ENCODE peak calls at places on chromosomes 3 and 15, in six cellular contexts. One of them, this sample, is unnamed.

GRCh38 chr3:49387721-49388120 is 24.1 kb downstream of the RHOA start:
- DNase-seq in heart left ventricle: no peak
- DNase-seq in gastrocnemius medialis: no peak
- DNase-seq in HL-60: no peak
- DNase-seq in neural crest cell: no peak
- DNase-seq in WERI-Rb-1: no peak
- DNase-seq in this sample: no peak

GRCh38 chr15:99495430-99496301 is 70.1 kb upstream of the MEF2A start:
- DNase-seq in neural crest cell: no peak
- DNase-seq in HL-60: no peak
- DNase-seq in WERI-Rb-1: no peak
- DNase-seq in gastrocnemius medialis: no peak
- DNase-seq in heart left ventricle: no peak
- DNase-seq in this sample: peak; percentile 31

GRCh38 chr3:72234394-72234793 is 449.4 kb upstream of the PROK2 start:
- DNase-seq in gastrocnemius medialis: peak; percentile 79
- DNase-seq in HL-60: no peak
- DNase-seq in heart left ventricle: no peak
- DNase-seq in WERI-Rb-1: no peak
- DNase-seq in neural crest cell: no peak
- DNase-seq in this sample: no peak

GRCh38 chr3:113606539-113607218 is 74.3 kb downstream of the SIDT1 start:
- DNase-seq in neural crest cell: no peak
- DNase-seq in gastrocnemius medialis: no peak
- DNase-seq in HL-60: peak; percentile 76
- DNase-seq in heart left ventricle: no peak
- DNase-seq in WERI-Rb-1: no peak
- DNase-seq in this sample: no peak

GRCh38 chr3:18189651-18190050 is 235.5 kb downstream of the SATB1 start:
- DNase-seq in neural crest cell: no peak
- DNase-seq in gastrocnemius medialis: no peak
- DNase-seq in heart left ventricle: no peak
- DNase-seq in HL-60: no peak
- DNase-seq in WERI-Rb-1: no peak
- DNase-seq in this sample: no peak

GRCh38 chr3:23459437-23459836 is 256.3 kb downstream of the UBE2E2 start:
- DNase-seq in heart left ventricle: no peak
- DNase-seq in gastrocnemius medialis: no peak
- DNase-seq in HL-60: no peak
- DNase-seq in WERI-Rb-1: no peak
- DNase-seq in neural crest cell: no peak
- DNase-seq in this sample: no peak

GRCh38 chr15:85337398-85338074 is 42.9 kb upstream of the AKAP13 start:
- DNase-seq in gastrocnemius medialis: no peak
- DNase-seq in HL-60: no peak
- DNase-seq in WERI-Rb-1: no peak
- DNase-seq in heart left ventricle: no peak
- DNase-seq in neural crest cell: no peak
- DNase-seq in this sample: no peak

GRCh38 chr15:31442203-31443090 is 115.8 kb downstream of the KLF13 start:
- DNase-seq in gastrocnemius medialis: no peak
- DNase-seq in WERI-Rb-1: peak; percentile 79
- DNase-seq in HL-60: no peak
- DNase-seq in neural crest cell: no peak
- DNase-seq in heart left ventricle: no peak
- DNase-seq in this sample: peak; percentile 58

GRCh38 chr15:66721501-66721937 is 19.5 kb downstream of the SMAD6 start:
- DNase-seq in heart left ventricle: no peak
- DNase-seq in WERI-Rb-1: no peak
- DNase-seq in HL-60: no peak
- DNase-seq in gastrocnemius medialis: no peak
- DNase-seq in neural crest cell: no peak
- DNase-seq in this sample: no peak

GRCh38 chr3:140995881-140996280 is 54.2 kb downstream of the SLC25A36 start:
- DNase-seq in gastrocnemius medialis: no peak
- DNase-seq in HL-60: no peak
- DNase-seq in neural crest cell: no peak
- DNase-seq in WERI-Rb-1: no peak
- DNase-seq in heart left ventricle: no peak
- DNase-seq in this sample: no peak

GRCh38 chr15:25596644-25597562 is 158.1 kb upstream of the UBE3A start:
- DNase-seq in gastrocnemius medialis: no peak
- DNase-seq in neural crest cell: no peak
- DNase-seq in heart left ventricle: no peak
- DNase-seq in HL-60: no peak
- DNase-seq in WERI-Rb-1: no peak
- DNase-seq in this sample: no peak

GRCh38 chr15:66565141-66565595 is 630 bp downstream of the LCTL start:
- DNase-seq in gastrocnemius medialis: no peak
- DNase-seq in HL-60: no peak
- DNase-seq in heart left ventricle: no peak
- DNase-seq in WERI-Rb-1: no peak
- DNase-seq in neural crest cell: no peak
- DNase-seq in this sample: no peak

GRCh38 chr15:95557226-95558046 is 773.1 kb upstream of the NR2F2 start:
- DNase-seq in heart left ventricle: peak; percentile 35
- DNase-seq in neural crest cell: peak; percentile 6
- DNase-seq in HL-60: no peak
- DNase-seq in WERI-Rb-1: no peak
- DNase-seq in gastrocnemius medialis: no peak
- DNase-seq in this sample: no peak

GRCh38 chr15:100879046-100879445 is 585 bp upstream of the ALDH1A3 start:
- DNase-seq in HL-60: no peak
- DNase-seq in heart left ventricle: no peak
- DNase-seq in WERI-Rb-1: no peak
- DNase-seq in neural crest cell: no peak
- DNase-seq in gastrocnemius medialis: no peak
- DNase-seq in this sample: peak; percentile 37

GRCh38 chr3:53230041-53230621 is 25.7 kb downstream of the TKT start:
- DNase-seq in HL-60: no peak
- DNase-seq in gastrocnemius medialis: no peak
- DNase-seq in WERI-Rb-1: peak; percentile 33
- DNase-seq in neural crest cell: no peak
- DNase-seq in heart left ventricle: peak; percentile 8
- DNase-seq in this sample: no peak
- TF ChIP-seq CTCF in HL-60: no peak
- TF ChIP-seq CTCF in gastrocnemius medialis: no peak
- TF ChIP-seq CTCF in WERI-Rb-1: peak; percentile 37
- TF ChIP-seq CTCF in neural crest cell: no peak
- TF ChIP-seq CTCF in heart left ventricle: no peak
- TF ChIP-seq CTCF in this sample: no peak

GRCh38 chr15:63403254-63403945 is 21.8 kb upstream of the CA12 start:
- DNase-seq in WERI-Rb-1: no peak
- DNase-seq in heart left ventricle: no peak
- DNase-seq in HL-60: no peak
- DNase-seq in gastrocnemius medialis: no peak
- DNase-seq in neural crest cell: no peak
- DNase-seq in this sample: no peak

GRCh38 chr15:63401714-63402497 is 20.3 kb upstream of the CA12 start:
- DNase-seq in WERI-Rb-1: no peak
- DNase-seq in heart left ventricle: no peak
- DNase-seq in neural crest cell: no peak
- DNase-seq in HL-60: no peak
- DNase-seq in gastrocnemius medialis: no peak
- DNase-seq in this sample: no peak

GRCh38 chr15:63401078-63401477 is 19.4 kb upstream of the CA12 start:
- DNase-seq in HL-60: no peak
- DNase-seq in WERI-Rb-1: no peak
- DNase-seq in gastrocnemius medialis: no peak
- DNase-seq in heart left ventricle: no peak
- DNase-seq in neural crest cell: no peak
- DNase-seq in this sample: no peak

GRCh38 chr15:63405159-63405558 is 23.5 kb upstream of the CA12 start:
- DNase-seq in WERI-Rb-1: no peak
- DNase-seq in heart left ventricle: no peak
- DNase-seq in HL-60: no peak
- DNase-seq in gastrocnemius medialis: no peak
- DNase-seq in neural crest cell: no peak
- DNase-seq in this sample: no peak

GRCh38 chr15:63402498-63403253 is 21.0 kb upstream of the CA12 start:
- DNase-seq in WERI-Rb-1: no peak
- DNase-seq in neural crest cell: no peak
- DNase-seq in gastrocnemius medialis: no peak
- DNase-seq in HL-60: no peak
- DNase-seq in heart left ventricle: no peak
- DNase-seq in this sample: no peak
- TF ChIP-seq CTCF in WERI-Rb-1: no peak
- TF ChIP-seq CTCF in neural crest cell: peak; percentile 75
- TF ChIP-seq CTCF in gastrocnemius medialis: peak; percentile 53
- TF ChIP-seq CTCF in HL-60: peak; percentile 75
- TF ChIP-seq CTCF in heart left ventricle: peak; percentile 78
- TF ChIP-seq CTCF in this sample: no peak

GRCh38 chr15:75639709-75640482 is at the start of gene IMP3:
- DNase-seq in neural crest cell: peak; percentile 87
- DNase-seq in HL-60: peak; percentile 98
- DNase-seq in gastrocnemius medialis: peak; percentile 97
- DNase-seq in heart left ventricle: peak; percentile 96
- DNase-seq in WERI-Rb-1: peak; percentile 95
- DNase-seq in this sample: peak; percentile 93

GRCh38 chr15:75639191-75639708 is 774 bp downstream of the IMP3 start:
- DNase-seq in neural crest cell: no peak
- DNase-seq in heart left ventricle: no peak
- DNase-seq in HL-60: no peak
- DNase-seq in gastrocnemius medialis: no peak
- DNase-seq in WERI-Rb-1: no peak
- DNase-seq in this sample: no peak

GRCh38 chr15:75641603-75642002 is 1.6 kb upstream of the IMP3 start:
- DNase-seq in WERI-Rb-1: no peak
- DNase-seq in neural crest cell: no peak
- DNase-seq in HL-60: no peak
- DNase-seq in heart left ventricle: no peak
- DNase-seq in gastrocnemius medialis: no peak
- DNase-seq in this sample: no peak

GRCh38 chr15:75640483-75641175 is 605 bp upstream of the IMP3 start:
- DNase-seq in WERI-Rb-1: peak; percentile 52
- DNase-seq in HL-60: peak; percentile 78
- DNase-seq in gastrocnemius medialis: no peak
- DNase-seq in heart left ventricle: no peak
- DNase-seq in neural crest cell: no peak
- DNase-seq in this sample: peak; percentile 44

DNA sequence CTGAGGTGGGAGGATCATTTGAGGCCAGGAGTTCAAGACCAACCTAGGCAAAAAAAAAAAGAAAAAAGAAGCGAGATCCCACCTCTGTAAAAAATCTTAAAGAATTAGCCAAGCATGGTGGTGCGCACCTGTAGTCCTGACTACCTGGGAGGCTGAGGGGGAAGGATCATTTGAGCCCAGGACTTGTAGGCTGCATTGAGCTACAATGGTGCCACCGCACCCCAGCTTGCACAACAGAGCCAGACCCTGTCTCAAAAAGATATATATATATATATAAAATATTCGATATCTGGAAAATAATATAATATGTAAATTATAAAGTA is 1.1 kb upstream of the IMP3 start:
- DNase-seq in heart left ventricle: no peak
- DNase-seq in neural crest cell: no peak
- DNase-seq in HL-60: no peak
- DNase-seq in gastrocnemius medialis: no peak
- DNase-seq in WERI-Rb-1: no peak
- DNase-seq in this sample: no peak
- TF ChIP-seq CTCF in heart left ventricle: no peak
- TF ChIP-seq CTCF in neural crest cell: no peak
- TF ChIP-seq CTCF in HL-60: no peak
- TF ChIP-seq CTCF in gastrocnemius medialis: no peak
- TF ChIP-seq CTCF in WERI-Rb-1: no peak
- TF ChIP-seq CTCF in this sample: no peak

DNA sequence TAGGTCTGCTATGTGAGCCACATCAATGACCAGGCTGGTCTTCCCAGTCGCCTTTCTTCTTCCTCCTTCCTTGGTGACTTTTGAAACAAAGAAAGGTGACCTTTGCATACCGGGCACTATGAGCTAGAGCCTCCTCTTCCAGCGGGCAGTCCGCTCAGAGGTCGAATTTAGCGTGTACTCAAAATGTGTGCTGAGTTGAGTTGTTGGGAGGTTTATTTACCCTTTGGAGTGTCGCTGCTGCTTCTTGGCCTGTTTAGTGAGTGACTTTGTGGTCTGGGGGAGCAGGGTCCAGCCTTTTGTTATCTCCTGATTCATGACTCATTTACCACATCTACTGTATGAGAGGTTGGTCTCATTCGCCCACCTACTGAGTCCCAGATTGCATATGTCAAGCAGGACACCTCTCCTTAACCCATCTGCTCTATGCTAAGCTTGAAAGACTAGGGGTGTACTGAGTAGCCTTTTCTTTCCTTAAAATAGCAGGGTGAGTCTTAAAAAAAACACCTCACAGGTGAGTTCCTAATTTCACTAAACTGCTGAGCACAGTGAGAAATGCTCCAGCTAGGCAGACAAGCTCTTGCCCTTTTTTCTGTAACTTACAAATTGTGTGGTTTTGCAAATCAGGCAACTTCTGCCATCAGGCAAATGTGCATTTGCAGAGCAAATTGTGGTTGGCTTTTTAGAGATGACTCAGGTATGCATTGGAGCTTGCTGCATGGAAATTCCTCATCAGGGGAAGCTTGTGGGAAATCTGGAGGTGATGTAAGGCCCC is 3.2 kb upstream of the SIAH2 start:
- DNase-seq in heart left ventricle: no peak
- DNase-seq in HL-60: no peak
- DNase-seq in gastrocnemius medialis: no peak
- DNase-seq in neural crest cell: no peak
- DNase-seq in WERI-Rb-1: no peak
- DNase-seq in this sample: no peak
- TF ChIP-seq CTCF in heart left ventricle: no peak
- TF ChIP-seq CTCF in HL-60: no peak
- TF ChIP-seq CTCF in gastrocnemius medialis: no peak
- TF ChIP-seq CTCF in neural crest cell: no peak
- TF ChIP-seq CTCF in WERI-Rb-1: no peak
- TF ChIP-seq CTCF in this sample: no peak

GRCh38 chr3:188913084-188913483 is 258.7 kb upstream of the TPRG1 start:
- DNase-seq in gastrocnemius medialis: no peak
- DNase-seq in heart left ventricle: no peak
- DNase-seq in HL-60: no peak
- DNase-seq in WERI-Rb-1: no peak
- DNase-seq in neural crest cell: no peak
- DNase-seq in this sample: no peak
- TF ChIP-seq CTCF in gastrocnemius medialis: no peak
- TF ChIP-seq CTCF in heart left ventricle: no peak
- TF ChIP-seq CTCF in HL-60: no peak
- TF ChIP-seq CTCF in WERI-Rb-1: no peak
- TF ChIP-seq CTCF in neural crest cell: no peak
- TF ChIP-seq CTCF in this sample: no peak

DNA sequence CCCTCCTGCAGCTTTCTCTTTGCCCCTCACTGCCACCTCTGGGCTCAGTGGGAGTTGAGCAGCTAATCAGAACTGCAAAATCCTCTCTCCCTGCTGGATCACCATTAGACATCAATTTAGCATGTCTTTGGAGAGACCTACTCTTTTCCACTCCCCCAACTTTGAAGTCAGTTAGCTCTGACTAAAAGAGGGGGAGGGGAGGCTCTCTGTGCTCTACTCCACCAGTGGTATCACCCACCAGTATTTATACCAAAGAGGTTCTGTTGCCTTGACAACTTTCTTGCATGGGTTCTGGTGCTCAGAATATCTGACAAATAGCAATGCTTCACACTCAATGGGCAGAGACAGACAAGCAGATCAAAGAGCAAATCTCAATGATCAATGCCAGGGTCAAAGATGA is 146.2 kb upstream of the ROPN1 start:
- DNase-seq in HL-60: no peak
- DNase-seq in heart left ventricle: no peak
- DNase-seq in neural crest cell: no peak
- DNase-seq in WERI-Rb-1: no peak
- DNase-seq in gastrocnemius medialis: no peak
- DNase-seq in this sample: no peak
- TF ChIP-seq CTCF in HL-60: no peak
- TF ChIP-seq CTCF in heart left ventricle: no peak
- TF ChIP-seq CTCF in neural crest cell: no peak
- TF ChIP-seq CTCF in WERI-Rb-1: no peak
- TF ChIP-seq CTCF in gastrocnemius medialis: no peak
- TF ChIP-seq CTCF in this sample: no peak

GRCh38 chr15:89200182-89200581 is 21.2 kb downstream of the RLBP1 start:
- DNase-seq in WERI-Rb-1: no peak
- DNase-seq in neural crest cell: no peak
- DNase-seq in heart left ventricle: no peak
- DNase-seq in gastrocnemius medialis: no peak
- DNase-seq in HL-60: no peak
- DNase-seq in this sample: no peak
- TF ChIP-seq CTCF in WERI-Rb-1: no peak
- TF ChIP-seq CTCF in neural crest cell: no peak
- TF ChIP-seq CTCF in heart left ventricle: no peak
- TF ChIP-seq CTCF in gastrocnemius medialis: no peak
- TF ChIP-seq CTCF in HL-60: no peak
- TF ChIP-seq CTCF in this sample: no peak

This sample was measured in glutamatergic neuron.